ENCODE peak calls at places on chromosomes 5 and 9, in five cellular contexts. M is breast epithelium, G is heart right ventricle, D is body of pancreas, T is stomach. I is an unnamed sample.

GRCh38 chr5:472076-472655 is 29.2 kb downstream of the EXOC3 start:
- DNase-seq in M (no peak), G (peak; percentile 43), D (peak; percentile 33), T (peak; percentile 45), I (no peak)

GRCh38 chr5:130992095-130992494 is 173.0 kb downstream of the HINT1 start:
- DNase-seq in M (no peak), G (no peak), D (no peak), T (no peak), I (no peak)

GRCh38 chr5:120512757-120513650 is 48.9 kb downstream of the PRR16 start:
- DNase-seq in M (no peak), G (no peak), D (no peak), T (no peak), I (no peak)

GRCh38 chr5:132498686-132499271 is 8.2 kb upstream of the IRF1 start:
- DNase-seq in M (peak; percentile 14), G (no peak), D (no peak), T (peak; percentile 22), I (no peak)

GRCh38 chr9:122477346-122477745 is 380 bp downstream of the OR1J1 start:
- DNase-seq in M (no peak), G (no peak), D (no peak), T (no peak), I (no peak)

GRCh38 chr9:100350188-100350587 is 2.6 kb downstream of the TEX10 start:
- DNase-seq in M (no peak), G (no peak), D (no peak), T (no peak), I (no peak)

GRCh38 chr5:147453901-147454814 is 55.7 kb downstream of the DPYSL3 start:
- DNase-seq in M (peak; percentile 61), G (peak; percentile 90), D (peak; percentile 75), T (peak; percentile 75), I (peak; percentile 69)

GRCh38 chr9:26744362-26744965 is 148.1 kb downstream of the CAAP1 start:
- DNase-seq in M (no peak), G (no peak), D (no peak), T (no peak), I (peak; percentile 16)

GRCh38 chr9:107484117-107484723 is 5.3 kb downstream of the KLF4 start:
- DNase-seq in M (peak; percentile 20), G (no peak), D (peak; percentile 64), T (no peak), I (peak; percentile 87)

GRCh38 chr5:72314571-72315172 is 5.4 kb downstream of the MRPS27 start:
- DNase-seq in M (no peak), G (no peak), D (peak; percentile 70), T (peak; percentile 71), I (peak; percentile 30)

GRCh38 chr9:129317179-129318011 is 139.3 kb upstream of the IER5L start:
- DNase-seq in M (no peak), G (no peak), D (peak; percentile 45), T (no peak), I (no peak)

GRCh38 chr5:169013846-169014245 is 287.1 kb downstream of the SLIT3 start:
- DNase-seq in M (no peak), G (no peak), D (no peak), T (no peak), I (no peak)

GRCh38 chr9:137083418-137084004 is 3.3 kb upstream of the MAN1B1 start:
- DNase-seq in M (no peak), G (no peak), D (peak; percentile 54), T (peak; percentile 56), I (peak; percentile 80)

GRCh38 chr5:168047043-168047668 is 244.3 kb upstream of the WWC1 start:
- DNase-seq in M (peak; percentile 31), G (no peak), D (peak; percentile 82), T (peak; percentile 41), I (peak; percentile 61)

GRCh38 chr5:110032386-110032785 is 342.7 kb downstream of the MAN2A1 start:
- DNase-seq in M (no peak), G (no peak), D (no peak), T (no peak), I (no peak)